ENCODE peak calls at places on chromosomes 7 and 10, in ten cellular contexts. F is aorta, E is WERI-Rb-1, A is left lung, X is HepG2, G is pancreas, S is endothelial cell of umbilical vein, O is sigmoid colon, V is fibroblast of lung, N is body of pancreas. W is an unnamed sample. For H3K9me3, the result is how much of the 10 kb centered on the place peaks cover.

GRCh38 chr7:102184303-102184702 is 102.4 kb upstream of the SH2B2 start:
- DNase-seq in G (no peak), N (no peak), O (no peak), F (no peak), A (no peak), S (no peak), X (no peak), E (no peak), V (no peak), W (no peak)

GRCh38 chr7:46811529-46811928 is 770.4 kb downstream of the TNS3 start:
- DNase-seq in F (peak), A (peak), X (no peak), S (no peak), V (peak), N (no peak), O (peak), E (peak), G (no peak), W (no peak)

GRCh38 chr10:7152341-7152740 is 258.5 kb downstream of the SFMBT2 start:
- DNase-seq in V (no peak), G (no peak), F (no peak), O (no peak), S (no peak), N (no peak), E (no peak), X (no peak), A (no peak), W (no peak)

GRCh38 chr7:77855371-77856083 is 57.0 kb downstream of the PHTF2 start:
- DNase-seq in G (no peak), V (peak), F (no peak), S (no peak), N (peak), A (peak), E (no peak), O (no peak), X (no peak), W (no peak)

GRCh38 chr7:76512941-76513816 is 2.8 kb downstream of the UPK3B start:
- DNase-seq in S (peak), F (peak), N (no peak), X (peak), O (peak), V (no peak), G (no peak), A (no peak), E (peak), W (peak)

GRCh38 chr7:104005197-104005596 is 15.7 kb upstream of the RELN start:
- DNase-seq in G (no peak), F (no peak), S (peak), E (no peak), V (no peak), N (no peak), O (no peak), X (no peak), A (no peak), W (no peak)

GRCh38 chr10:70144372-70145110 is 2.0 kb downstream of the TYSND1 start:
- DNase-seq in A (no peak), N (no peak), S (no peak), F (no peak), E (no peak), G (no peak), V (no peak), O (no peak), X (no peak), W (no peak)

GRCh38 chr7:127710635-127711034 is 58.6 kb downstream of the SND1 start:
- DNase-seq in X (no peak), G (no peak), S (no peak), O (no peak), E (no peak), F (no peak), N (no peak), V (no peak), A (no peak), W (no peak)

GRCh38 chr10:103145860-103146466 is 47.1 kb downstream of the NT5C2 start:
- DNase-seq in N (peak), A (peak), F (peak), O (peak), V (peak), X (peak), S (peak), G (peak), E (no peak), W (no peak)

GRCh38 chr7:43454936-43455518 is 127.9 kb upstream of the STK17A start:
- DNase-seq in S (peak), N (no peak), G (no peak), X (peak), E (no peak), A (no peak), F (no peak), O (no peak), V (peak), W (no peak)

GRCh38 chr7:44748948-44749731 is 493 bp downstream of the ZMIZ2 start:
- DNase-seq in A (no peak), V (no peak), G (no peak), F (no peak), O (no peak), E (no peak), N (no peak), S (no peak), X (no peak), W (no peak)

GRCh38 chr7:66146701-66147100 is 32.1 kb downstream of the CRCP start:
- DNase-seq in E (peak), V (peak), X (no peak), O (no peak), A (no peak), F (no peak), S (no peak), N (no peak), G (no peak), W (no peak)

GRCh38 chr10:28806951-28807759 is 129.8 kb downstream of the BAMBI start:
- DNase-seq in F (no peak), E (no peak), A (no peak), X (no peak), N (no peak), G (no peak), O (no peak), S (no peak), V (peak), W (no peak)

GRCh38 chr7:132518102-132518838 is 58.0 kb downstream of the PLXNA4 start:
- DNase-seq in N (no peak), E (peak), S (peak), A (no peak), G (no peak), O (no peak), V (no peak), F (no peak), X (peak), W (no peak)

DNA sequence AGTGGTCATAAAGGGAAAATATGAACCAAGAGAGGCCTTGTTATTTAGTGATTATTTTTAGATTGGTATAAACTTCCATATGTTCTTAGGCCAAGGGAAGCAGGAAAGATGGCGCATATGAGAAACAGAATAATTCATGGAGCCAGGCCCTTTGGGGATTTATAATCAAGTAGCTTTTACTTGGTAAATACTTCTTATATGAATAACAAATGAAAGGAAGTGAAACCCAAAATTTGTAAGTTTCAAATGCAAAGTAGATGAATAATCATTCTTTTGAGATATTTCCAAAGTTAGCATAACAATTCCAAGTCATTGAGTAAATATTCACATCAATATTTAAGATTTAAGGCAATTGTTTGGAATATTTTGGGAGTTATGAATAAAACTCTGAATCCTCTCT is 13.9 kb upstream of the OPTN start:
- DNase-seq in A (no peak), S (no peak), X (no peak), E (no peak), O (no peak), G (no peak), N (no peak), F (no peak), V (no peak), W (no peak)
- H3K9me3 ChIP-seq in A (under half), S (under half), X (under half), E (under half), O (under half), G (under half), N (under half), F (under half), V (under half), W (under half)

GRCh38 chr10:133461027-133461426 is 7.3 kb downstream of the SCART1 start:
- DNase-seq in O (no peak), F (no peak), X (no peak), G (no peak), E (no peak), A (no peak), S (no peak), V (no peak), N (no peak), W (peak)
- H3K9me3 ChIP-seq in O (under half), F (under half), X (under half), G (under half), E (under half), A (under half), S (under half), V (under half), N (under half), W (under half)

DNA sequence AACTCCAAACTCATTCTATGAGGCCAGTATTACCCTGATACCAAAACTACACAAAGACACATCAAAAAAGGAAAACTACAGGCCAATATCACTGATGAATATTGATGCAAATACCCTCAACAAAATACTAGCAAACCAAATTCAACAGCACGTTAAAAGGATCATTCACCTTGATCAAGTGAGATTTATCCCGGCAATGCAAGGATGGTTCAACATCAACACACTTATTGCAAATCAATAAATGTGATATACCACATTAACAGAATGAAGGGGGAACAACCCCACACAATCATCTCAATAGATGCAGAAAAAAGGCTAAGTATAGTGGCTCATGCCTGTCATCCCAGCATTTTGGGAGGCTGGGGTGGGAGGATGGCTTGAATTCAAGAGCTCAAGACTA is 19.9 kb downstream of the IDE start:
- DNase-seq in N (no peak), O (no peak), V (no peak), F (no peak), G (no peak), E (no peak), X (no peak), S (no peak), A (no peak), W (no peak)
- H3K9me3 ChIP-seq in N (under half), O (under half), V (under half), F (under half), G (under half), E (under half), X (under half), S (under half), A (under half), W (under half)

DNA sequence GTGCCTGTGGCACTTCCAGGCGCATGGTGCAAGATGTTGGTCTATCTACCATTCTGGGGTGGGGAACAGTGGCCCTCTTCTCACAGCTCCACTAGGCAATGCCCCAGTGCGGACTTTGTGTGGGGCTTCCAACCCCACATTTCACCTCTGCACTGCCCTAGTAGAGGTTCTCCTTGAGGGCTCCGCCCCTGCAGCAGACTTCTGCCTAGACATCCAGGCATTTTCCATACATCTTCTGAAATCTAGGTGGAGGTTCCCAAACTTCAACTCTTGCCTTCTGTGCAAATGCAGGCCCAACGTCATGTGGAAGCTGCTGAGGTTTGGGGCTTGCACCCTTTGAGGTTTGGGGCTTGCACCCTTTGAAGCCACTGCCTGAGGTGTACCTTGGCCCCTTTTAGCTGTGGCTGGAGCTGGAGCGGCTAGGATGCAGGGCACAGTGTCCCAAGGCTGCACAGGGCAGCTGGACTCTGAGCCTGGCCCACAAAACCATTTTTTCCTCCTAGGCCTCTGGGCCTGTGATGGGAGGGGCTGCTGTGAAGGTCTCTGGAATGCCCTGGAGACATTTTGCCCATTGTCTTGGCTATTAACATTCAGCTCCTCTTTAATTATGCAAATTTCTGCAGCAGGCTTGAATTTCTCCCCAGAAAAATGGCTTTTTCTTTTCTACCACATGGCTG is 130.6 kb upstream of the EFCAB10 start:
- DNase-seq in G (no peak), F (no peak), V (no peak), E (no peak), X (no peak), A (no peak), N (no peak), O (no peak), S (no peak), W (no peak)
- H3K9me3 ChIP-seq in G (under half), F (under half), V (under half), E (under half), X (under half), A (under half), N (under half), O (under half), S (under half), W (under half)

GRCh38 chr10:130898381-130898780 is 413.1 kb downstream of the TCERG1L start:
- DNase-seq in S (no peak), V (no peak), A (no peak), N (no peak), O (no peak), G (no peak), E (no peak), F (no peak), X (no peak), W (no peak)

GRCh38 chr10:130900441-130901160 is 410.9 kb downstream of the TCERG1L start:
- DNase-seq in O (no peak), A (no peak), V (no peak), S (no peak), X (no peak), F (no peak), N (no peak), E (no peak), G (no peak), W (no peak)

GRCh38 chr10:130895172-130895571 is 416.3 kb downstream of the TCERG1L start:
- DNase-seq in G (no peak), E (no peak), A (no peak), S (no peak), F (no peak), V (no peak), O (no peak), X (no peak), N (no peak), W (no peak)

GRCh38 chr10:130899856-130900255 is 411.7 kb downstream of the TCERG1L start:
- DNase-seq in N (no peak), G (no peak), O (no peak), A (no peak), E (no peak), S (no peak), V (no peak), X (no peak), F (no peak), W (no peak)

DNA sequence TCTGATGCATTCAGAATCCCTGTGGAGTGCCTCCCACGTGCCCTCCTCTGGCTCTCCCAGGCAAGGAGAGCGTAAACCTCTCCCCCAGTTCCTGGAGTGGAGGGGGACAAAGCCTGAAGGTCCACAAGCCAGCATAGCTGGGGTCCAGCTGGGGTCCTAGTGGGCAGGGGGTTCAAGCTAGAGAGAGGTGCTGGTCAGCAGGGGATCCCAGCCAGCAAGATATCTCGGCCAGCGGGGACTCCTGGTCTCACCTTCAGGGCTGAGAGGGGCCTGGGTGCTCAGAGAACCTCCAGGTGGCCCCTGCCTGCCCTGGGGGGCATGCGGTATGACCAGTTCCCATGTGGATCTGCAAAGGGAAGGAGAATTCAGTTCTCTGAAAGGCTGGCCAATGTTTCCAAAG is 413.7 kb downstream of the TCERG1L start:
- DNase-seq in G (no peak), S (no peak), A (no peak), X (no peak), N (no peak), F (no peak), E (no peak), O (no peak), V (no peak), W (no peak)
- H3K9me3 ChIP-seq in G (under half), S (under half), A (under half), X (under half), N (under half), F (under half), E (under half), O (under half), V (under half), W (under half)

DNA sequence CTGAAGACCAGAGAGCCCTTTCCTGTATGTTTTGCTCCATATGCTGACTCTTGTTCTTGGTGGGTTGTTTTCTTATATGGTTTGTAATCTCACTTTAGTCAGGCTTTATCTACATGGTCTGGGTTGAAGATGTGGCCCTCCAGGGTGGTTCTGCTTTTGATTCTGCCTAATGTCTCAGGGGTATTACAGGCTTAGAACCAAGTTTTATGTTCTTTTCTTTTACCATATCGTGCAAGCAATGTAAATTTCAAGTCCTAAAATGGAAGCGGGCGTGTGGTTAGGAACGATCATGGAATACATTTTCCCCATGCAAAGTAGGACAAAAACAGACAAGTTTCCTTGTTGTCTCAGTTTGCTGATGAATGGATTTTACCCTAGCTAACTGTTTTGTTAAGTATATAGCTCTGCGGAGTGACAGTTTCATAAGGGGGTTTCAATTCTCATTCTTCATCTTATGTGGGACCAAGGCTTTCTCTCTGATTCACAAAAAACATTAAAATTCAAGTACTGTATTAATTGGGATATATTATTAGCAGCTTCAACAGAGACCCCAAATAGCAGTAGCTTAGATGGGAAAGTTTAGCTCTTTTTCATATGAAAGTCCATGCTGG is 58.7 kb downstream of the MTURN start:
- DNase-seq in N (no peak), V (no peak), E (no peak), O (no peak), F (no peak), G (no peak), S (no peak), A (no peak), X (no peak), W (no peak)
- H3K9me3 ChIP-seq in N (under half), V (under half), E (under half), O (under half), F (under half), G (under half), S (under half), A (under half), X (under half), W (under half)

DNA sequence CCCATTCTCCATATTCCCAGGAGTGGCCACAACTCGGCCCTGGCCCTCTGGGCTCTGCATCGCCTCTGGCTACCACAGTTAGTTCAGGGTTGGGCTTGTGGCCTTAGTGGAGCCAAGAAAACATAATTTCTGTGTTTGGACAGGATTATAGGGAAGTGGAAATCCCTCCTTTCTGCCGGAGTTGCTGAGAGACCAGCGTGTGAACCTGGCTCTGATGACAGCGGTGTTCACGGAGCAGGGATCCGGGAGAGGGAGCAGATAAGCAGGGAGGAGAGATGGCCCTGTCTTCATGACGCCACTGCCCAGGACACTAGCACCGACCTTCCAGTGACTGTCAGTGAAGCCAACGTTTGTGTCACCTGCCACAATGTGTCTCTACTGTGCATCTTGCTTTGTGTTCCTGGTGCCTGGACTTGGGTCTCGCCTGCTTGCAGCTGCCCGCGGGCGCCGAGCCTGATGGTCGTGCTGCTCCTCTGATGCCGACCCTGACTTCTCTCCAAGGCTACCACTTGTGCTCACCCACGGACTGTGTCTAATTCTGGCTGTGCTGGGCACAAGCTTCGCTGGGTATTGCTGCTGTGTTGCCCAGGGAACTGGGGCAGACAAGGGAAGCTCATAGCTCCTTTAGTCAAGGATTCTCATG is 67.0 kb upstream of the VIPR2 start:
- DNase-seq in A (no peak), S (no peak), E (no peak), F (no peak), X (no peak), G (no peak), N (peak), O (no peak), V (no peak), W (peak)
- H3K9me3 ChIP-seq in A (under half), S (under half), E (under half), F (under half), X (under half), G (under half), N (under half), O (under half), V (under half), W (under half)

DNA sequence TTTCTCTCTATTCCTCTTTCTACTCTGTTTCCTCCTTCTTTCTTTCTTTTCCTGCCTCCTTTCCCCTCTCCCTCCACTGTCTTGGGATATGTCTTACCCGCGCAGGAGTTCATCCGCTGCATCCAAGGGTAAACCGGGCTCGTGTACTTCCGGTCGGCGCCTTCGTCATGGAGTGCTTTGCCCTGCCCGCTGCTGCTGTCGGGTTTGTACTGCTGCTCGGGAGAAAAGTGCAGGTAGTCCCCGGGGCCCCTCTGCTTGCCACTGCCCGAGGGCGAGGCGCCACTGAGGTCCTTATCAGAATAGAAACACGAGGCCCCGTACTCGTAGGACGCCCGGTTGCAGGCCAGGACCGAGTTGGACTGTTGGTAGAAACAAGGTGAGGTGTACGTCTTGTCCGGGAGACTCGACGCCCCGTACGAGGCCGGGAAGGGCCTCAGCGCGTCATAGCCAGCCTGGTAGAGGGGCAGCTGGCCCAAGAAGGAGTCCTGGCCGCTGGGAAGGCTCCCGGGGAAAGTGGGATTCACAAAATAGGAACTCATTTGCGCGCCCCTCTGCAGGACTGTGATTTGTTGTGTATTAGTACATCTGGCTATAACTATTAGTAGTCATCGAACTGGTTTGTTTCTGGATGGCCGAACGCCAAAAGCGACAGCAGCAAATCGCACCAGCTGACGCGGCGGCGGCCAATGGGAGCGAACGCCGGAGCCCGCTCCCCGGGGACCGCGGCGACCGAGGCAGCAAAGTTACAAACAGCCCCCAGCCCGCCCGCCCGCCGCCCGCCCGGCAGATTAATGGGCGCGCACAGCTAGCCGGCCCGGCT is at the start of gene HOXA6:
- DNase-seq in V (peak), G (no peak), N (peak), S (peak), E (peak), A (peak), X (no peak), O (peak), F (peak), W (peak)
- H3K9me3 ChIP-seq in V (under half), G (under half), N (under half), S (under half), E (under half), A (under half), X (under half), O (under half), F (under half), W (under half)